ENCODE peak calls at places on chromosomes 4 and X, in six cellular contexts. P, S, G, R, E and Q are unnamed samples.

GRCh38 chrX:24463077-24463476 is 2.0 kb upstream of the PDK3 start:
- DNase-seq in S (no peak), E (no peak), P (no peak), R (no peak), G (no peak), Q (no peak)

GRCh38 chrX:135528274-135528673 is 7.8 kb downstream of the INTS6L start:
- DNase-seq in S (no peak), G (no peak), P (no peak), E (no peak), R (no peak), Q (no peak)

GRCh38 chrX:68732906-68733493 is 85.5 kb downstream of the STARD8 start:
- DNase-seq in S (peak), G (peak), P (no peak), R (peak), E (peak), Q (peak)

GRCh38 chrX:115562492-115562872 is 1.5 kb downstream of the PLS3 start:
- DNase-seq in E (no peak), R (peak), S (peak), P (no peak), G (no peak), Q (peak)

GRCh38 chr4:173293663-173294062 is 40.5 kb downstream of the HMGB2 start:
- DNase-seq in E (no peak), S (no peak), G (no peak), R (no peak), P (no peak), Q (no peak)

GRCh38 chr4:127000090-127000489 is 632.7 kb upstream of the INTU start:
- DNase-seq in E (no peak), P (no peak), S (no peak), R (no peak), G (no peak), Q (no peak)

GRCh38 chrX:56802921-56803848 is 74.1 kb downstream of the NBDY start:
- DNase-seq in R (peak), G (peak), S (peak), E (no peak), P (peak), Q (no peak)

GRCh38 chr4:85783483-85783882 is 308.5 kb downstream of the ARHGAP24 start:
- DNase-seq in E (no peak), G (no peak), S (no peak), R (peak), P (no peak), Q (no peak)

GRCh38 chrX:64976673-64977040 is 407 bp upstream of the ZC4H2 start:
- DNase-seq in S (no peak), G (no peak), P (no peak), E (no peak), R (no peak), Q (no peak)

GRCh38 chr4:23291139-23291538 is 598.4 kb downstream of the GBA3 start:
- DNase-seq in G (no peak), E (no peak), P (no peak), R (no peak), S (no peak), Q (no peak)

GRCh38 chrX:128929281-128930057 is 593.8 kb downstream of the SMARCA1 start:
- DNase-seq in E (no peak), S (no peak), R (no peak), P (no peak), G (no peak), Q (no peak)

GRCh38 chr4:140102406-140102805 is 51.6 kb downstream of the MAML3 start:
- DNase-seq in G (no peak), P (no peak), E (no peak), R (peak), S (no peak), Q (no peak)

GRCh38 chr4:100422911-100423310 is 94.9 kb downstream of the EMCN start:
- DNase-seq in E (no peak), G (no peak), S (no peak), P (no peak), R (no peak), Q (no peak)

GRCh38 chr4:53055274-53055673 is 193.2 kb downstream of the RASL11B start:
- DNase-seq in R (peak), S (no peak), G (no peak), P (no peak), E (no peak), Q (no peak)

GRCh38 chr4:136750898-136751297 is 781.4 kb downstream of the PCDH18 start:
- DNase-seq in E (no peak), R (peak), G (no peak), P (no peak), S (no peak), Q (no peak)

GRCh38 chr4:139208404-139208945 is 31.5 kb upstream of the ELF2 start:
- DNase-seq in S (no peak), P (no peak), E (no peak), R (peak), G (no peak), Q (no peak)

GRCh38 chr4:83704786-83705185 is 168.9 kb downstream of the GPAT3 start:
- DNase-seq in E (no peak), R (no peak), S (no peak), P (no peak), G (no peak), Q (no peak)

GRCh38 chrX:78595901-78596502 is 63.1 kb downstream of the RTL3 start:
- DNase-seq in G (no peak), E (no peak), S (no peak), P (no peak), R (peak), Q (no peak)

GRCh38 chrX:27600686-27601085 is 10.5 kb downstream of the DCAF8L2 start:
- DNase-seq in E (no peak), P (no peak), R (no peak), G (no peak), S (no peak), Q (no peak)

GRCh38 chrX:9622128-9622527 is 143.5 kb downstream of the GPR143 start:
- DNase-seq in R (no peak), E (no peak), G (no peak), P (no peak), S (no peak), Q (no peak)

GRCh38 chr4:40622913-40623312 is 6.8 kb downstream of the RBM47 start:
- DNase-seq in R (no peak), E (no peak), G (no peak), S (no peak), P (no peak), Q (peak)

GRCh38 chr4:87093443-87094123 is 126.8 kb downstream of the KLHL8 start:
- DNase-seq in P (no peak), R (peak), S (peak), G (no peak), E (no peak), Q (no peak)

GRCh38 chr4:92615049-92615448 is 311.3 kb downstream of the GRID2 start:
- DNase-seq in E (no peak), R (no peak), G (no peak), P (no peak), S (no peak), Q (no peak)

GRCh38 chr4:38366997-38367396 is 297.0 kb upstream of the KLF3 start:
- DNase-seq in E (no peak), G (no peak), R (no peak), S (no peak), P (no peak), Q (no peak)

GRCh38 chr4:172352351-172352750 is 539.1 kb downstream of the GALNTL6 start:
- DNase-seq in E (no peak), R (no peak), P (no peak), S (no peak), G (no peak), Q (no peak)

GRCh38 chrX:107730991-107731766 is 44.4 kb downstream of the TSC22D3 start:
- DNase-seq in R (no peak), S (no peak), G (no peak), P (no peak), E (no peak), Q (no peak)

GRCh38 chr4:72451349-72451748 is 117.7 kb downstream of the ADAMTS3 start:
- DNase-seq in G (no peak), R (peak), S (no peak), P (no peak), E (no peak), Q (no peak)

GRCh38 chr4:173130671-173131070 is 37.9 kb upstream of the GALNT7 start:
- DNase-seq in G (no peak), P (no peak), E (no peak), S (no peak), R (no peak), Q (no peak)

GRCh38 chr4:152224223-152224622 is 311.7 kb downstream of the FBXW7 start:
- DNase-seq in S (no peak), P (no peak), G (no peak), E (no peak), R (no peak), Q (no peak)

GRCh38 chrX:9182041-9182440 is 148.1 kb upstream of the FAM9B start:
- DNase-seq in S (no peak), P (no peak), G (no peak), R (peak), E (no peak), Q (no peak)

GRCh38 chr4:5710065-5710961 is 688 bp upstream of the EVC start:
- DNase-seq in P (no peak), E (no peak), S (peak), G (no peak), R (no peak), Q (no peak)

GRCh38 chr4:6761540-6762243 is 20.8 kb upstream of the KIAA0232 start:
- DNase-seq in G (no peak), R (no peak), S (no peak), E (peak), P (no peak), Q (no peak)

GRCh38 chr4:125368161-125368560 is 53.4 kb downstream of the FAT4 start:
- DNase-seq in P (no peak), R (peak), S (no peak), E (no peak), G (no peak), Q (no peak)

GRCh38 chrX:148536961-148537360 is 36.5 kb downstream of the AFF2 start:
- DNase-seq in E (no peak), G (no peak), S (no peak), R (no peak), P (no peak), Q (no peak)

GRCh38 chr4:61614256-61614655 is 414.1 kb downstream of the ADGRL3 start:
- DNase-seq in P (no peak), E (no peak), S (no peak), G (no peak), R (no peak), Q (no peak)

GRCh38 chrX:24371391-24371972 is 11.0 kb downstream of the SUPT20HL1 start:
- DNase-seq in E (no peak), P (no peak), R (peak), G (peak), S (peak), Q (peak)

GRCh38 chr4:89492476-89493110 is 185.0 kb upstream of the GPRIN3 start:
- DNase-seq in G (no peak), R (peak), E (no peak), P (no peak), S (no peak), Q (no peak)

GRCh38 chrX:102516314-102516936 is at the start of gene TMSB15A:
- DNase-seq in S (peak), P (peak), G (peak), R (no peak), E (peak), Q (no peak)

GRCh38 chr4:19214591-19214990 is 1037.1 kb upstream of the SLIT2 start:
- DNase-seq in G (no peak), E (no peak), S (no peak), P (no peak), R (peak), Q (no peak)